ENCODE peak calls at places on chromosome 22, in six cellular contexts. One of them, this sample, is unnamed.

GRCh38 chr22:35601743-35602633 is 15.1 kb downstream of the MB start:
- DNase-seq in NCI-H1417: no peak
- DNase-seq in type B pancreatic cell: no peak
- DNase-seq in Calu3: peak; percentile 81
- DNase-seq in GM12891: no peak
- DNase-seq in NCI-H2029 treated with DMSO at 0.1 percent for 48 hours: no peak
- DNase-seq in this sample: peak; percentile 71

GRCh38 chr22:44914026-44914721 is 95.6 kb downstream of the PHF21B start:
- DNase-seq in GM12891: no peak
- DNase-seq in NCI-H2029 treated with DMSO at 0.1 percent for 48 hours: no peak
- DNase-seq in NCI-H1417: no peak
- DNase-seq in Calu3: no peak
- DNase-seq in type B pancreatic cell: no peak
- DNase-seq in this sample: no peak

GRCh38 chr22:20198527-20199319 is 47.9 kb upstream of the CCDC188 start:
- DNase-seq in NCI-H2029 treated with DMSO at 0.1 percent for 48 hours: no peak
- DNase-seq in GM12891: no peak
- DNase-seq in NCI-H1417: no peak
- DNase-seq in Calu3: no peak
- DNase-seq in type B pancreatic cell: no peak
- DNase-seq in this sample: no peak

GRCh38 chr22:27122561-27122960 is 465.2 kb downstream of the MIAT start:
- DNase-seq in Calu3: no peak
- DNase-seq in GM12891: no peak
- DNase-seq in NCI-H2029 treated with DMSO at 0.1 percent for 48 hours: no peak
- DNase-seq in NCI-H1417: no peak
- DNase-seq in type B pancreatic cell: no peak
- DNase-seq in this sample: no peak

GRCh38 chr22:42693763-42694683 is 26.6 kb downstream of the A4GALT start:
- DNase-seq in type B pancreatic cell: no peak
- DNase-seq in NCI-H1417: no peak
- DNase-seq in NCI-H2029 treated with DMSO at 0.1 percent for 48 hours: no peak
- DNase-seq in GM12891: no peak
- DNase-seq in Calu3: no peak
- DNase-seq in this sample: no peak

GRCh38 chr22:49019737-49020136 is 807.9 kb downstream of the BRD1 start:
- DNase-seq in Calu3: no peak
- DNase-seq in NCI-H2029 treated with DMSO at 0.1 percent for 48 hours: no peak
- DNase-seq in NCI-H1417: no peak
- DNase-seq in type B pancreatic cell: peak; percentile 50
- DNase-seq in GM12891: no peak
- DNase-seq in this sample: no peak

GRCh38 chr22:50686794-50687193 is 14.2 kb downstream of the SHANK3 start:
- DNase-seq in GM12891: peak; percentile 2
- DNase-seq in NCI-H1417: no peak
- DNase-seq in type B pancreatic cell: no peak
- DNase-seq in NCI-H2029 treated with DMSO at 0.1 percent for 48 hours: no peak
- DNase-seq in Calu3: no peak
- DNase-seq in this sample: no peak

GRCh38 chr22:19641983-19642451 is 72.3 kb upstream of the SEPTIN5 start:
- DNase-seq in Calu3: no peak
- DNase-seq in NCI-H2029 treated with DMSO at 0.1 percent for 48 hours: no peak
- DNase-seq in GM12891: no peak
- DNase-seq in type B pancreatic cell: no peak
- DNase-seq in NCI-H1417: no peak
- DNase-seq in this sample: no peak

GRCh38 chr22:40469181-40469580 is 98.8 kb downstream of the SGSM3 start:
- DNase-seq in type B pancreatic cell: no peak
- DNase-seq in NCI-H1417: no peak
- DNase-seq in GM12891: no peak
- DNase-seq in NCI-H2029 treated with DMSO at 0.1 percent for 48 hours: no peak
- DNase-seq in Calu3: no peak
- DNase-seq in this sample: no peak

GRCh38 chr22:39299829-39300178 is 19.6 kb downstream of the RPL3 start:
- DNase-seq in Calu3: no peak
- DNase-seq in GM12891: no peak
- DNase-seq in NCI-H2029 treated with DMSO at 0.1 percent for 48 hours: no peak
- DNase-seq in type B pancreatic cell: no peak
- DNase-seq in NCI-H1417: no peak
- DNase-seq in this sample: no peak

GRCh38 chr22:44542561-44543222 is 44.7 kb upstream of the RTL6 start:
- DNase-seq in Calu3: no peak
- DNase-seq in GM12891: no peak
- DNase-seq in NCI-H1417: no peak
- DNase-seq in NCI-H2029 treated with DMSO at 0.1 percent for 48 hours: peak; percentile 53
- DNase-seq in type B pancreatic cell: no peak
- DNase-seq in this sample: no peak

GRCh38 chr22:30247561-30247960 is 1.0 kb upstream of the LIF start:
- DNase-seq in NCI-H1417: no peak
- DNase-seq in Calu3: no peak
- DNase-seq in GM12891: no peak
- DNase-seq in NCI-H2029 treated with DMSO at 0.1 percent for 48 hours: no peak
- DNase-seq in type B pancreatic cell: no peak
- DNase-seq in this sample: no peak

GRCh38 chr22:36330655-36331305 is 57.0 kb downstream of the MYH9 start:
- DNase-seq in GM12891: no peak
- DNase-seq in NCI-H1417: no peak
- DNase-seq in NCI-H2029 treated with DMSO at 0.1 percent for 48 hours: no peak
- DNase-seq in Calu3: no peak
- DNase-seq in type B pancreatic cell: no peak
- DNase-seq in this sample: peak; percentile 69

GRCh38 chr22:50030315-50031188 is 18.0 kb upstream of the IL17REL start:
- DNase-seq in NCI-H1417: peak; percentile 20
- DNase-seq in type B pancreatic cell: peak; percentile 85
- DNase-seq in GM12891: peak; percentile 98
- DNase-seq in NCI-H2029 treated with DMSO at 0.1 percent for 48 hours: no peak
- DNase-seq in Calu3: peak; percentile 90
- DNase-seq in this sample: peak; percentile 38

GRCh38 chr22:19038164-19038546 is 84.1 kb downstream of the DGCR2 start:
- DNase-seq in NCI-H1417: no peak
- DNase-seq in Calu3: no peak
- DNase-seq in type B pancreatic cell: peak; percentile 62
- DNase-seq in NCI-H2029 treated with DMSO at 0.1 percent for 48 hours: no peak
- DNase-seq in GM12891: no peak
- DNase-seq in this sample: no peak

GRCh38 chr22:48957311-48957986 is 870.2 kb downstream of the BRD1 start:
- DNase-seq in Calu3: no peak
- DNase-seq in NCI-H1417: no peak
- DNase-seq in NCI-H2029 treated with DMSO at 0.1 percent for 48 hours: no peak
- DNase-seq in type B pancreatic cell: peak; percentile 63
- DNase-seq in GM12891: no peak
- DNase-seq in this sample: no peak

GRCh38 chr22:40748388-40748970 is 69.2 kb downstream of the MCHR1 start:
- DNase-seq in GM12891: no peak
- DNase-seq in Calu3: no peak
- DNase-seq in type B pancreatic cell: no peak
- DNase-seq in NCI-H2029 treated with DMSO at 0.1 percent for 48 hours: no peak
- DNase-seq in NCI-H1417: no peak
- DNase-seq in this sample: no peak

GRCh38 chr22:38824587-38824986 is 19.2 kb downstream of the NPTXR start:
- DNase-seq in NCI-H2029 treated with DMSO at 0.1 percent for 48 hours: no peak
- DNase-seq in GM12891: peak; percentile 71
- DNase-seq in Calu3: peak; percentile 76
- DNase-seq in NCI-H1417: no peak
- DNase-seq in type B pancreatic cell: no peak
- DNase-seq in this sample: peak; percentile 56

GRCh38 chr22:35842954-35843353 is 125.3 kb downstream of the APOL5 start:
- DNase-seq in type B pancreatic cell: no peak
- DNase-seq in GM12891: no peak
- DNase-seq in NCI-H2029 treated with DMSO at 0.1 percent for 48 hours: no peak
- DNase-seq in Calu3: peak; percentile 66
- DNase-seq in NCI-H1417: no peak
- DNase-seq in this sample: peak; percentile 36

GRCh38 chr22:29003975-29004646 is 57.5 kb downstream of the C22orf31 start:
- DNase-seq in Calu3: peak; percentile 50
- DNase-seq in NCI-H2029 treated with DMSO at 0.1 percent for 48 hours: peak; percentile 50
- DNase-seq in NCI-H1417: peak; percentile 58
- DNase-seq in GM12891: no peak
- DNase-seq in type B pancreatic cell: no peak
- DNase-seq in this sample: no peak

GRCh38 chr22:44085743-44086741 is 61.9 kb downstream of the PARVB start:
- DNase-seq in GM12891: peak; percentile 57
- DNase-seq in NCI-H2029 treated with DMSO at 0.1 percent for 48 hours: peak; percentile 61
- DNase-seq in type B pancreatic cell: no peak
- DNase-seq in Calu3: peak; percentile 66
- DNase-seq in NCI-H1417: peak; percentile 90
- DNase-seq in this sample: peak; percentile 55

GRCh38 chr22:29691636-29692326 is 28.0 kb upstream of the CABP7 start:
- DNase-seq in NCI-H2029 treated with DMSO at 0.1 percent for 48 hours: no peak
- DNase-seq in Calu3: no peak
- DNase-seq in NCI-H1417: no peak
- DNase-seq in type B pancreatic cell: no peak
- DNase-seq in GM12891: no peak
- DNase-seq in this sample: no peak

GRCh38 chr22:49532831-49533802 is 294.6 kb downstream of the BRD1 start:
- DNase-seq in NCI-H1417: no peak
- DNase-seq in GM12891: no peak
- DNase-seq in type B pancreatic cell: no peak
- DNase-seq in Calu3: no peak
- DNase-seq in NCI-H2029 treated with DMSO at 0.1 percent for 48 hours: no peak
- DNase-seq in this sample: no peak

GRCh38 chr22:37610480-37611148 is 2.0 kb downstream of the GGA1 start:
- DNase-seq in Calu3: no peak
- DNase-seq in NCI-H1417: no peak
- DNase-seq in GM12891: no peak
- DNase-seq in NCI-H2029 treated with DMSO at 0.1 percent for 48 hours: no peak
- DNase-seq in type B pancreatic cell: no peak
- DNase-seq in this sample: no peak

GRCh38 chr22:37245740-37246139 is 1.7 kb upstream of the RAC2 start:
- DNase-seq in NCI-H2029 treated with DMSO at 0.1 percent for 48 hours: no peak
- DNase-seq in GM12891: no peak
- DNase-seq in NCI-H1417: no peak
- DNase-seq in type B pancreatic cell: no peak
- DNase-seq in Calu3: no peak
- DNase-seq in this sample: no peak

GRCh38 chr22:26979294-26979693 is 321.9 kb downstream of the MIAT start:
- DNase-seq in GM12891: no peak
- DNase-seq in Calu3: no peak
- DNase-seq in NCI-H2029 treated with DMSO at 0.1 percent for 48 hours: no peak
- DNase-seq in NCI-H1417: no peak
- DNase-seq in type B pancreatic cell: no peak
- DNase-seq in this sample: no peak

GRCh38 chr22:36304429-36304828 is 51.5 kb downstream of the APOL1 start:
- DNase-seq in NCI-H1417: no peak
- DNase-seq in Calu3: no peak
- DNase-seq in type B pancreatic cell: no peak
- DNase-seq in GM12891: no peak
- DNase-seq in NCI-H2029 treated with DMSO at 0.1 percent for 48 hours: no peak
- DNase-seq in this sample: no peak

GRCh38 chr22:46390652-46391301 is 55.3 kb downstream of the TRMU start:
- DNase-seq in GM12891: no peak
- DNase-seq in NCI-H1417: no peak
- DNase-seq in Calu3: peak; percentile 73
- DNase-seq in type B pancreatic cell: no peak
- DNase-seq in NCI-H2029 treated with DMSO at 0.1 percent for 48 hours: peak; percentile 21
- DNase-seq in this sample: no peak

GRCh38 chr22:46801826-46802607 is 39.6 kb downstream of the TBC1D22A start:
- DNase-seq in GM12891: no peak
- DNase-seq in Calu3: no peak
- DNase-seq in NCI-H2029 treated with DMSO at 0.1 percent for 48 hours: no peak
- DNase-seq in NCI-H1417: no peak
- DNase-seq in type B pancreatic cell: peak; percentile 62
- DNase-seq in this sample: no peak

GRCh38 chr22:26599505-26599904 is 9.6 kb upstream of the TPST2 start:
- DNase-seq in NCI-H2029 treated with DMSO at 0.1 percent for 48 hours: no peak
- DNase-seq in Calu3: no peak
- DNase-seq in GM12891: no peak
- DNase-seq in NCI-H1417: no peak
- DNase-seq in type B pancreatic cell: no peak
- DNase-seq in this sample: no peak

GRCh38 chr22:43288807-43289417 is 54.3 kb downstream of the SCUBE1 start:
- DNase-seq in type B pancreatic cell: no peak
- DNase-seq in NCI-H2029 treated with DMSO at 0.1 percent for 48 hours: no peak
- DNase-seq in NCI-H1417: no peak
- DNase-seq in Calu3: no peak
- DNase-seq in GM12891: no peak
- DNase-seq in this sample: no peak

GRCh38 chr22:47804281-47804680 is 1041.8 kb downstream of the TBC1D22A start:
- DNase-seq in NCI-H1417: no peak
- DNase-seq in Calu3: no peak
- DNase-seq in GM12891: no peak
- DNase-seq in NCI-H2029 treated with DMSO at 0.1 percent for 48 hours: no peak
- DNase-seq in type B pancreatic cell: peak; percentile 29
- DNase-seq in this sample: no peak

GRCh38 chr22:45159652-45160462 is 3.9 kb upstream of the NUP50 start:
- DNase-seq in NCI-H2029 treated with DMSO at 0.1 percent for 48 hours: no peak
- DNase-seq in Calu3: peak; percentile 48
- DNase-seq in NCI-H1417: no peak
- DNase-seq in GM12891: no peak
- DNase-seq in type B pancreatic cell: no peak
- DNase-seq in this sample: no peak

GRCh38 chr22:50729391-50730012 is 8.5 kb upstream of the ACR start:
- DNase-seq in NCI-H1417: peak; percentile 24
- DNase-seq in Calu3: no peak
- DNase-seq in NCI-H2029 treated with DMSO at 0.1 percent for 48 hours: no peak
- DNase-seq in type B pancreatic cell: no peak
- DNase-seq in GM12891: peak; percentile 50
- DNase-seq in this sample: no peak

GRCh38 chr22:20034143-20034542 is 13.2 kb downstream of the TANGO2 start:
- DNase-seq in Calu3: no peak
- DNase-seq in GM12891: no peak
- DNase-seq in NCI-H1417: no peak
- DNase-seq in type B pancreatic cell: no peak
- DNase-seq in NCI-H2029 treated with DMSO at 0.1 percent for 48 hours: no peak
- DNase-seq in this sample: no peak

GRCh38 chr22:49328076-49328475 is 499.6 kb downstream of the BRD1 start:
- DNase-seq in GM12891: no peak
- DNase-seq in NCI-H2029 treated with DMSO at 0.1 percent for 48 hours: no peak
- DNase-seq in NCI-H1417: no peak
- DNase-seq in type B pancreatic cell: peak; percentile 49
- DNase-seq in Calu3: no peak
- DNase-seq in this sample: no peak

GRCh38 chr22:39927544-39927943 is 26.7 kb downstream of the GRAP2 start:
- DNase-seq in GM12891: no peak
- DNase-seq in type B pancreatic cell: no peak
- DNase-seq in NCI-H2029 treated with DMSO at 0.1 percent for 48 hours: no peak
- DNase-seq in NCI-H1417: no peak
- DNase-seq in Calu3: no peak
- DNase-seq in this sample: no peak

GRCh38 chr22:47540011-47540410 is 777.6 kb downstream of the TBC1D22A start:
- DNase-seq in NCI-H1417: no peak
- DNase-seq in GM12891: no peak
- DNase-seq in NCI-H2029 treated with DMSO at 0.1 percent for 48 hours: no peak
- DNase-seq in Calu3: no peak
- DNase-seq in type B pancreatic cell: no peak
- DNase-seq in this sample: no peak

GRCh38 chr22:36073476-36073875 is 44.9 kb upstream of the RBFOX2 start:
- DNase-seq in type B pancreatic cell: no peak
- DNase-seq in GM12891: no peak
- DNase-seq in NCI-H1417: no peak
- DNase-seq in Calu3: no peak
- DNase-seq in NCI-H2029 treated with DMSO at 0.1 percent for 48 hours: no peak
- DNase-seq in this sample: no peak

GRCh38 chr22:40250608-40251007 is 72.9 kb downstream of the TNRC6B start:
- DNase-seq in GM12891: no peak
- DNase-seq in Calu3: no peak
- DNase-seq in NCI-H1417: no peak
- DNase-seq in type B pancreatic cell: no peak
- DNase-seq in NCI-H2029 treated with DMSO at 0.1 percent for 48 hours: no peak
- DNase-seq in this sample: no peak

This sample was measured in A172.